ENCODE peak calls at places on chromosome 17, in five cellular contexts. One of them, this sample, is unnamed. For H3K4me1 and H3K9me3, the result is how much of the 10 kb centered on the place peaks cover.

GRCh38 chr17:79364695-79365094 is 246.2 kb downstream of the RBFOX3 start:
- DNase-seq in body of pancreas: no peak
- DNase-seq in mucosa of descending colon: no peak
- DNase-seq in neuronal stem cell: no peak
- DNase-seq in BE2C: no peak
- DNase-seq in this sample: no peak

GRCh38 chr17:43861960-43862359 is 15.0 kb downstream of the CD300LG start:
- DNase-seq in body of pancreas: no peak
- DNase-seq in BE2C: no peak
- DNase-seq in mucosa of descending colon: no peak
- DNase-seq in neuronal stem cell: no peak
- DNase-seq in this sample: no peak

GRCh38 chr17:65593870-65594584 is 32.6 kb upstream of the AXIN2 start:
- DNase-seq in BE2C: no peak
- DNase-seq in mucosa of descending colon: no peak
- DNase-seq in neuronal stem cell: peak
- DNase-seq in body of pancreas: no peak
- DNase-seq in this sample: no peak

GRCh38 chr17:35011671-35012216 is 31.4 kb downstream of the LIG3 start:
- DNase-seq in mucosa of descending colon: no peak
- DNase-seq in neuronal stem cell: no peak
- DNase-seq in BE2C: no peak
- DNase-seq in body of pancreas: no peak
- DNase-seq in this sample: peak

GRCh38 chr17:58411408-58411894 is 5.9 kb downstream of the RNF43 start:
- DNase-seq in BE2C: no peak
- DNase-seq in mucosa of descending colon: no peak
- DNase-seq in neuronal stem cell: no peak
- DNase-seq in body of pancreas: no peak
- DNase-seq in this sample: no peak

GRCh38 chr17:64519601-64520000 is 12.8 kb downstream of the CEP95 start:
- DNase-seq in body of pancreas: no peak
- DNase-seq in BE2C: no peak
- DNase-seq in neuronal stem cell: no peak
- DNase-seq in mucosa of descending colon: no peak
- DNase-seq in this sample: no peak

GRCh38 chr17:65163990-65164495 is 26.9 kb downstream of the RGS9 start:
- DNase-seq in BE2C: peak
- DNase-seq in mucosa of descending colon: peak
- DNase-seq in body of pancreas: peak
- DNase-seq in neuronal stem cell: no peak
- DNase-seq in this sample: no peak

GRCh38 chr17:7842950-7843535 is 9.0 kb downstream of the KDM6B start:
- DNase-seq in BE2C: peak
- DNase-seq in neuronal stem cell: no peak
- DNase-seq in body of pancreas: peak
- DNase-seq in mucosa of descending colon: peak
- DNase-seq in this sample: peak

GRCh38 chr17:73815474-73815873 is 171.2 kb upstream of the SDK2 start:
- DNase-seq in BE2C: no peak
- DNase-seq in mucosa of descending colon: no peak
- DNase-seq in body of pancreas: no peak
- DNase-seq in neuronal stem cell: no peak
- DNase-seq in this sample: no peak

GRCh38 chr17:76336756-76337412 is 16.8 kb downstream of the PRPSAP1 start:
- DNase-seq in body of pancreas: no peak
- DNase-seq in neuronal stem cell: peak
- DNase-seq in BE2C: no peak
- DNase-seq in mucosa of descending colon: no peak
- DNase-seq in this sample: no peak

GRCh38 chr17:30210901-30211300 is 24.6 kb downstream of the SLC6A4 start:
- DNase-seq in body of pancreas: no peak
- DNase-seq in BE2C: no peak
- DNase-seq in neuronal stem cell: no peak
- DNase-seq in mucosa of descending colon: no peak
- DNase-seq in this sample: no peak

GRCh38 chr17:43608313-43608712 is 53.4 kb downstream of the MEOX1 start:
- DNase-seq in neuronal stem cell: no peak
- DNase-seq in mucosa of descending colon: no peak
- DNase-seq in BE2C: no peak
- DNase-seq in body of pancreas: no peak
- DNase-seq in this sample: no peak

GRCh38 chr17:59558953-59559352 is 6.5 kb upstream of the DHX40 start:
- DNase-seq in neuronal stem cell: no peak
- DNase-seq in BE2C: no peak
- DNase-seq in mucosa of descending colon: no peak
- DNase-seq in body of pancreas: no peak
- DNase-seq in this sample: no peak

GRCh38 chr17:40071720-40072480 is 9.1 kb downstream of the THRA start:
- DNase-seq in BE2C: peak
- DNase-seq in neuronal stem cell: no peak
- DNase-seq in body of pancreas: peak
- DNase-seq in mucosa of descending colon: peak
- DNase-seq in this sample: peak

GRCh38 chr17:50993544-50993943 is 127.1 kb downstream of the SPAG9 start:
- DNase-seq in neuronal stem cell: no peak
- DNase-seq in mucosa of descending colon: no peak
- DNase-seq in body of pancreas: no peak
- DNase-seq in BE2C: no peak
- DNase-seq in this sample: no peak

GRCh38 chr17:64773386-64773835 is 111.3 kb upstream of the SMURF2 start:
- DNase-seq in body of pancreas: no peak
- DNase-seq in BE2C: no peak
- DNase-seq in neuronal stem cell: no peak
- DNase-seq in mucosa of descending colon: no peak
- DNase-seq in this sample: no peak

GRCh38 chr17:76710863-76711611 is at the start of gene MXRA7:
- DNase-seq in neuronal stem cell: peak
- DNase-seq in mucosa of descending colon: peak
- DNase-seq in body of pancreas: peak
- DNase-seq in BE2C: peak
- DNase-seq in this sample: peak

GRCh38 chr17:47165137-47165536 is 24.0 kb downstream of the CDC27 start:
- DNase-seq in neuronal stem cell: no peak
- DNase-seq in BE2C: no peak
- DNase-seq in mucosa of descending colon: no peak
- DNase-seq in body of pancreas: no peak
- DNase-seq in this sample: no peak

GRCh38 chr17:47615766-47616424 is 33.8 kb upstream of the KPNB1 start:
- DNase-seq in body of pancreas: no peak
- DNase-seq in mucosa of descending colon: no peak
- DNase-seq in BE2C: no peak
- DNase-seq in neuronal stem cell: peak
- DNase-seq in this sample: no peak

GRCh38 chr17:72412650-72413076 is 291.8 kb downstream of the SOX9 start:
- DNase-seq in mucosa of descending colon: no peak
- DNase-seq in BE2C: no peak
- DNase-seq in body of pancreas: no peak
- DNase-seq in neuronal stem cell: no peak
- DNase-seq in this sample: no peak

GRCh38 chr17:77312786-77313599 is 172.2 kb downstream of the SEC14L1 start:
- DNase-seq in neuronal stem cell: no peak
- DNase-seq in BE2C: no peak
- DNase-seq in body of pancreas: peak
- DNase-seq in mucosa of descending colon: peak
- DNase-seq in this sample: no peak

GRCh38 chr17:2059125-2059836 is 4.4 kb downstream of the HIC1 start:
- DNase-seq in neuronal stem cell: no peak
- DNase-seq in body of pancreas: no peak
- DNase-seq in BE2C: no peak
- DNase-seq in mucosa of descending colon: no peak
- DNase-seq in this sample: no peak
- H3K4me1 ChIP-seq in neuronal stem cell: under half
- H3K4me1 ChIP-seq in body of pancreas: under half
- H3K4me1 ChIP-seq in BE2C: under half
- H3K4me1 ChIP-seq in mucosa of descending colon: under half
- H3K4me1 ChIP-seq in this sample: under half

GRCh38 chr17:70013911-70014310 is 61.1 kb upstream of the KCNJ16 start:
- DNase-seq in mucosa of descending colon: no peak
- DNase-seq in BE2C: no peak
- DNase-seq in neuronal stem cell: no peak
- DNase-seq in body of pancreas: no peak
- DNase-seq in this sample: no peak

GRCh38 chr17:70006159-70006558 is 68.9 kb upstream of the KCNJ16 start:
- DNase-seq in neuronal stem cell: no peak
- DNase-seq in BE2C: no peak
- DNase-seq in mucosa of descending colon: no peak
- DNase-seq in body of pancreas: no peak
- DNase-seq in this sample: no peak

GRCh38 chr17:70017112-70017511 is 57.9 kb upstream of the KCNJ16 start:
- DNase-seq in body of pancreas: no peak
- DNase-seq in mucosa of descending colon: no peak
- DNase-seq in BE2C: no peak
- DNase-seq in neuronal stem cell: no peak
- DNase-seq in this sample: no peak

DNA sequence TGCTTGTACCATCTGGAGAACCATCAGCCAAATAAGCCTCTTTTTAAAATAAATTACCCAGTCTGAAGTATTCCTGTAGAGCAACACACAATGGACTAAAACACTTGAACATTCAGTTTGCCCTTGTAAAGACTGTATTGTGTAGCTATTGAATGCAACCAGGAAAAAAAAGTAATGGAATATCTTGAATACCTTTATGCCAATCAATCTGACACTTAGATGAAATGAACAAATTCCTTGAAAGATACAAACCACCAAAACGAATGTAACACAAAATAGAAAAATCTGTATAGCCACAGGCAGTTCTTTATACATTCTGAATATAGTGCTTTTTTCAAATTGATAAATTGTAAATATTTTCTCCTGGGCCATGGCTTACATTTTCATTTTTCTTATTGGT is 63.3 kb upstream of the KCNJ16 start:
- DNase-seq in neuronal stem cell: no peak
- DNase-seq in BE2C: no peak
- DNase-seq in body of pancreas: no peak
- DNase-seq in mucosa of descending colon: no peak
- DNase-seq in this sample: no peak
- H3K9me3 ChIP-seq in neuronal stem cell: under half
- H3K9me3 ChIP-seq in BE2C: under half
- H3K9me3 ChIP-seq in body of pancreas: under half
- H3K9me3 ChIP-seq in mucosa of descending colon: under half
- H3K9me3 ChIP-seq in this sample: under half

GRCh38 chr17:36827056-36827455 is 110.2 kb upstream of the LHX1 start:
- DNase-seq in neuronal stem cell: no peak
- DNase-seq in mucosa of descending colon: no peak
- DNase-seq in body of pancreas: no peak
- DNase-seq in BE2C: no peak
- DNase-seq in this sample: no peak
- H3K4me3 ChIP-seq in neuronal stem cell: no peak
- H3K4me3 ChIP-seq in mucosa of descending colon: no peak
- H3K4me3 ChIP-seq in body of pancreas: no peak
- H3K4me3 ChIP-seq in BE2C: no peak
- H3K4me3 ChIP-seq in this sample: no peak

GRCh38 chr17:55433629-55434422 is 12.2 kb upstream of the MMD start:
- DNase-seq in mucosa of descending colon: peak
- DNase-seq in BE2C: no peak
- DNase-seq in body of pancreas: peak
- DNase-seq in neuronal stem cell: no peak
- DNase-seq in this sample: no peak

GRCh38 chr17:55433029-55433628 is 11.5 kb upstream of the MMD start:
- DNase-seq in body of pancreas: peak
- DNase-seq in neuronal stem cell: no peak
- DNase-seq in BE2C: no peak
- DNase-seq in mucosa of descending colon: peak
- DNase-seq in this sample: no peak

GRCh38 chr17:55427587-55427882 is 5.9 kb upstream of the MMD start:
- DNase-seq in neuronal stem cell: no peak
- DNase-seq in body of pancreas: no peak
- DNase-seq in mucosa of descending colon: no peak
- DNase-seq in BE2C: no peak
- DNase-seq in this sample: no peak

GRCh38 chr17:55432358-55433028 is 10.9 kb upstream of the MMD start:
- DNase-seq in BE2C: no peak
- DNase-seq in body of pancreas: no peak
- DNase-seq in mucosa of descending colon: no peak
- DNase-seq in neuronal stem cell: no peak
- DNase-seq in this sample: no peak

GRCh38 chr17:55430531-55431228 is 9.0 kb upstream of the MMD start:
- DNase-seq in body of pancreas: no peak
- DNase-seq in mucosa of descending colon: peak
- DNase-seq in neuronal stem cell: no peak
- DNase-seq in BE2C: peak
- DNase-seq in this sample: no peak
- H3K4me1 ChIP-seq in body of pancreas: under half
- H3K4me1 ChIP-seq in mucosa of descending colon: under half
- H3K4me1 ChIP-seq in neuronal stem cell: under half
- H3K4me1 ChIP-seq in BE2C: under half
- H3K4me1 ChIP-seq in this sample: under half

GRCh38 chr17:3197219-3197618 is at the start of gene OR1A2:
- DNase-seq in BE2C: no peak
- DNase-seq in neuronal stem cell: no peak
- DNase-seq in body of pancreas: no peak
- DNase-seq in mucosa of descending colon: no peak
- DNase-seq in this sample: no peak
- H3K9me3 ChIP-seq in BE2C: under half
- H3K9me3 ChIP-seq in neuronal stem cell: under half
- H3K9me3 ChIP-seq in body of pancreas: under half
- H3K9me3 ChIP-seq in mucosa of descending colon: under half
- H3K9me3 ChIP-seq in this sample: under half

GRCh38 chr17:41772586-41773189 is 13.8 kb downstream of the JUP start:
- DNase-seq in body of pancreas: no peak
- DNase-seq in BE2C: no peak
- DNase-seq in neuronal stem cell: no peak
- DNase-seq in mucosa of descending colon: peak
- DNase-seq in this sample: no peak
- H3K4me3 ChIP-seq in body of pancreas: no peak
- H3K4me3 ChIP-seq in BE2C: no peak
- H3K4me3 ChIP-seq in neuronal stem cell: no peak
- H3K4me3 ChIP-seq in mucosa of descending colon: no peak
- H3K4me3 ChIP-seq in this sample: no peak

DNA sequence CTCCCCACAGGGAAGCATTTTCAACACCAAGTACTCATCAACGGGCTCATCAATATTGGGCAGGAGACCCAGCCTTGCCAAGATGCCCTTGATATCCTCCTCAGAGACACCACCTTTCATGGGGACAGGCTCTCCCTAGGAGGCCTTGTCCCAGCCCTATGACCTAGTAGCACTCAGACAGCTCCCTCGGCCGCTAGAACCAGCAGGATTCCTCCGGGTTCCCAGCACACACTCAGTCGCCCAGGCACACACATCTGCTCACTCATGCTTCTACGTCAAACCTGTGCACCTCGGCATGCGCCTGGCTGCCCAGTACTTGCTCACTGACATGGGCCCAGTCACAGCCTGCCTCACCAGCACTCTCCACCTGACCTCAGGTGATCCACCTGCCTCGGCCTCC is 17.0 kb downstream of the SRCIN1 start:
- DNase-seq in neuronal stem cell: no peak
- DNase-seq in body of pancreas: no peak
- DNase-seq in BE2C: no peak
- DNase-seq in mucosa of descending colon: no peak
- DNase-seq in this sample: no peak
- H3K4me1 ChIP-seq in neuronal stem cell: under half
- H3K4me1 ChIP-seq in body of pancreas: under half
- H3K4me1 ChIP-seq in BE2C: under half
- H3K4me1 ChIP-seq in mucosa of descending colon: under half
- H3K4me1 ChIP-seq in this sample: under half

This sample was measured in SJCRH30.